ENCODE peak calls at places on chromosomes 6 and 20, in five cellular contexts. P, Y, L, H and B are unnamed samples.

GRCh38 chr6:41651962-41652657 is 13.8 kb downstream of the MDFI start:
- DNase-seq in Y (no peak), L (no peak), P (no peak), H (no peak), B (no peak)

GRCh38 chr6:53926505-53926904 is 131.7 kb downstream of the LRRC1 start:
- DNase-seq in H (no peak), L (no peak), P (peak; percentile 10), Y (no peak), B (no peak)

GRCh38 chr6:108760158-108761050 is 87.8 kb upstream of the ARMC2 start:
- DNase-seq in H (peak; percentile 87), Y (no peak), L (no peak), P (peak; percentile 44), B (no peak)

GRCh38 chr6:168216741-168217140 is 102.8 kb downstream of the DACT2 start:
- DNase-seq in P (no peak), Y (no peak), H (no peak), L (no peak), B (peak; percentile 47)

GRCh38 chr6:37310980-37311379 is 42.8 kb upstream of the RNF8 start:
- DNase-seq in Y (no peak), L (no peak), H (no peak), P (no peak), B (no peak)

GRCh38 chr6:117791012-117791411 is 115.7 kb downstream of the NUS1 start:
- DNase-seq in L (no peak), P (no peak), Y (no peak), H (no peak), B (no peak)

GRCh38 chr20:41387433-41387832 is 20.8 kb upstream of the EMILIN3 start:
- DNase-seq in P (no peak), H (no peak), L (no peak), Y (peak; percentile 47), B (no peak)

GRCh38 chr20:34246126-34246626 is 5.0 kb downstream of the ASIP start:
- DNase-seq in H (no peak), L (no peak), Y (no peak), P (no peak), B (no peak)

GRCh38 chr6:31860349-31860748 is 2.3 kb downstream of the NEU1 start:
- DNase-seq in H (no peak), P (no peak), L (no peak), Y (no peak), B (no peak)

GRCh38 chr6:20533746-20534294 is 437 bp upstream of the CDKAL1 start:
- DNase-seq in P (no peak), L (no peak), Y (no peak), H (no peak), B (no peak)

GRCh38 chr6:30207619-30208295 is 5.4 kb downstream of the TRIM26 start:
- DNase-seq in P (peak; percentile 35), Y (no peak), L (no peak), H (no peak), B (no peak)

GRCh38 chr6:161407581-161407980 is 133.7 kb upstream of the AGPAT4 start:
- DNase-seq in Y (no peak), P (peak; percentile 94), L (no peak), H (peak; percentile 89), B (no peak)